ENCODE peak calls at places on chromosomes 1 and 21, in six cellular contexts. S, O, N, W, D and F are unnamed samples.

GRCh38 chr1:182869241-182869666 is 30.1 kb downstream of the DHX9 start:
- DNase-seq in W (no peak), O (no peak), S (no peak), D (no peak), N (no peak), F (no peak)

GRCh38 chr21:28671549-28672195 is 321.0 kb downstream of the LTN1 start:
- DNase-seq in W (no peak), S (no peak), N (no peak), D (no peak), O (no peak), F (no peak)

GRCh38 chr1:205658943-205659581 is 21.2 kb downstream of the SLC45A3 start:
- DNase-seq in D (peak), W (peak), N (peak), S (no peak), O (peak), F (peak)

GRCh38 chr1:31805318-31805717 is 10.5 kb downstream of the SPOCD1 start:
- DNase-seq in N (no peak), S (no peak), D (no peak), O (no peak), W (no peak), F (no peak)

GRCh38 chr1:51170342-51170741 is 65.7 kb upstream of the RNF11 start:
- DNase-seq in O (no peak), S (peak), W (no peak), D (no peak), N (no peak), F (no peak)

GRCh38 chr1:43844114-43844513 is 89.5 kb upstream of the ARTN start:
- DNase-seq in S (peak), D (no peak), O (no peak), N (no peak), W (no peak), F (no peak)

GRCh38 chr1:2294033-2294640 is 66.0 kb downstream of the SKI start:
- DNase-seq in N (no peak), D (no peak), W (no peak), S (no peak), O (no peak), F (no peak)

GRCh38 chr1:204852854-204853253 is 17.8 kb upstream of the NFASC start:
- DNase-seq in D (no peak), S (no peak), O (no peak), N (no peak), W (no peak), F (no peak)

GRCh38 chr1:95263400-95263799 is 29.4 kb downstream of the RWDD3 start:
- DNase-seq in O (no peak), S (no peak), D (no peak), W (no peak), N (no peak), F (no peak)

GRCh38 chr1:164630626-164631396 is 71.8 kb downstream of the PBX1 start:
- DNase-seq in O (no peak), W (no peak), D (no peak), S (no peak), N (no peak), F (no peak)

GRCh38 chr1:12078938-12079861 is 16.1 kb downstream of the TNFRSF8 start:
- DNase-seq in O (no peak), N (peak), W (no peak), S (no peak), D (no peak), F (no peak)

GRCh38 chr1:230772457-230773395 is 25.5 kb downstream of the CAPN9 start:
- DNase-seq in S (no peak), D (peak), N (no peak), O (no peak), W (no peak), F (no peak)

GRCh38 chr1:161172776-161173376 is 4.4 kb downstream of the B4GALT3 start:
- DNase-seq in O (no peak), N (no peak), S (no peak), W (no peak), D (no peak), F (no peak)

GRCh38 chr1:175783126-175783722 is 39.8 kb upstream of the TNR start:
- DNase-seq in O (no peak), D (no peak), W (no peak), N (no peak), S (no peak), F (no peak)

GRCh38 chr1:199283814-199284213 is 645.0 kb downstream of the PTPRC start:
- DNase-seq in D (no peak), N (no peak), S (no peak), O (no peak), W (no peak), F (no peak)

GRCh38 chr1:202362212-202362611 is 13.7 kb downstream of the PPP1R12B start:
- DNase-seq in D (no peak), S (no peak), O (no peak), W (no peak), N (no peak), F (no peak)

GRCh38 chr1:221708987-221709386 is 32.9 kb downstream of the DUSP10 start:
- DNase-seq in O (no peak), D (peak), W (no peak), S (peak), N (peak), F (peak)

GRCh38 chr21:31366825-31367224 is 22.8 kb upstream of the TIAM1 start:
- DNase-seq in D (no peak), W (no peak), O (no peak), N (no peak), S (no peak), F (no peak)

GRCh38 chr1:206067486-206068302 is 14.7 kb downstream of the RHEX start:
- DNase-seq in N (no peak), D (no peak), S (peak), W (no peak), O (no peak), F (no peak)

GRCh38 chr1:46552357-46553237 is 1.1 kb upstream of the KNCN start:
- DNase-seq in D (no peak), S (no peak), N (no peak), O (no peak), W (no peak), F (no peak)

GRCh38 chr1:199752688-199753027 is 274.9 kb upstream of the NR5A2 start:
- DNase-seq in O (no peak), W (no peak), D (no peak), S (no peak), N (no peak), F (no peak)

GRCh38 chr1:41041866-41042265 is 20.3 kb upstream of the SLFNL1 start:
- DNase-seq in W (no peak), S (no peak), O (no peak), D (no peak), N (no peak), F (no peak)

GRCh38 chr1:186420923-186421322 is 40.0 kb downstream of the PDC start:
- DNase-seq in N (no peak), W (no peak), S (no peak), D (no peak), O (no peak), F (no peak)

GRCh38 chr1:32201011-32201855 is 838 bp downstream of the CCDC28B start:
- DNase-seq in N (no peak), D (peak), S (peak), O (peak), W (peak), F (peak)

GRCh38 chr1:201693019-201693372 is 136.0 kb upstream of the IPO9 start:
- DNase-seq in O (no peak), W (no peak), S (no peak), N (peak), D (no peak), F (no peak)

GRCh38 chr1:26067432-26067911 is at the start of gene TRIM63:
- DNase-seq in S (no peak), D (no peak), N (no peak), O (no peak), W (no peak), F (no peak)

GRCh38 chr1:94579876-94580294 is 38.3 kb upstream of the F3 start:
- DNase-seq in N (no peak), W (no peak), D (no peak), O (no peak), S (no peak), F (no peak)

GRCh38 chr1:1059494-1060280 is 14.4 kb downstream of the RNF223 start:
- DNase-seq in N (peak), W (peak), O (peak), D (peak), S (peak), F (peak)

GRCh38 chr1:171257207-171258052 is 9.1 kb downstream of the FMO1 start:
- DNase-seq in W (no peak), D (no peak), N (no peak), S (no peak), O (no peak), F (no peak)

GRCh38 chr21:39430457-39430856 is 15.1 kb downstream of the LCA5L start:
- DNase-seq in N (no peak), D (no peak), W (no peak), S (no peak), O (no peak), F (no peak)

GRCh38 chr21:34023691-34024381 is 49.5 kb upstream of the MRPS6 start:
- DNase-seq in N (no peak), O (no peak), D (no peak), S (no peak), W (no peak), F (no peak)

GRCh38 chr1:204924013-204924759 is 53.5 kb downstream of the NFASC start:
- DNase-seq in D (no peak), S (no peak), N (no peak), O (no peak), W (no peak), F (no peak)

GRCh38 chr1:202624088-202624780 is 86.0 kb downstream of the SYT2 start:
- DNase-seq in O (no peak), S (no peak), W (no peak), D (no peak), N (no peak), F (no peak)

GRCh38 chr1:220887868-220888664 is 8.8 kb downstream of the HLX start:
- DNase-seq in W (no peak), D (no peak), N (no peak), O (no peak), S (no peak), F (no peak)

GRCh38 chr1:150516616-150517015 is 1.1 kb downstream of the FALEC start:
- DNase-seq in O (no peak), D (no peak), S (peak), N (peak), W (no peak), F (no peak)

GRCh38 chr1:52915855-52916220 is 5.7 kb downstream of the ECHDC2 start:
- DNase-seq in O (no peak), W (no peak), N (no peak), D (no peak), S (no peak), F (no peak)

GRCh38 chr1:20616468-20617156 is 16.6 kb upstream of the PINK1 start:
- DNase-seq in O (no peak), N (no peak), D (no peak), S (no peak), W (no peak), F (no peak)

GRCh38 chr1:226123591-226124471 is 61.3 kb downstream of the H3-3A start:
- DNase-seq in N (no peak), O (no peak), D (no peak), W (no peak), S (no peak), F (no peak)

GRCh38 chr1:94063379-94063778 is 57.6 kb downstream of the ABCA4 start:
- DNase-seq in S (no peak), O (no peak), D (peak), W (no peak), N (no peak), F (no peak)

GRCh38 chr1:39927538-39927937 is 25.8 kb upstream of the MYCL start:
- DNase-seq in O (no peak), N (no peak), W (no peak), D (no peak), S (no peak), F (no peak)